ENCODE peak calls at places on chromosomes 16 and 17, in nine cellular contexts. E is H1, S is thyroid gland, B is heart left ventricle, R is body of pancreas, Z is esophagus squamous epithelium, N is ovary, U is IMR-90, F is Peyer's patch. M is an unnamed sample.

GRCh38 chr16:60329110-60329509 is 1595.0 kb upstream of the GOT2 start:
- DNase-seq in U (no peak), S (no peak), R (no peak), F (no peak), E (no peak), Z (no peak), B (no peak), N (no peak), M (no peak)

GRCh38 chr16:26987631-26988030 is 79.1 kb upstream of the C16orf82 start:
- DNase-seq in N (no peak), E (no peak), Z (no peak), S (no peak), R (no peak), B (no peak), F (no peak), U (peak; percentile 94), M (no peak)

GRCh38 chr16:54242199-54242598 is 44.4 kb downstream of the IRX3 start:
- DNase-seq in B (no peak), N (no peak), R (no peak), U (no peak), S (no peak), Z (no peak), E (peak; percentile 7), F (no peak), M (no peak)

GRCh38 chr17:10197362-10197720 is 1.1 kb downstream of the GAS7 start:
- DNase-seq in S (no peak), N (peak; percentile 29), R (no peak), F (no peak), E (no peak), B (no peak), U (no peak), Z (no peak), M (no peak)

GRCh38 chr16:882256-882655 is 81.7 kb upstream of the GNG13 start:
- DNase-seq in B (no peak), E (no peak), N (no peak), F (no peak), R (no peak), S (no peak), U (no peak), Z (no peak), M (no peak)

GRCh38 chr16:57446530-57447141 is 549 bp downstream of the CIAPIN1 start:
- DNase-seq in Z (no peak), E (no peak), B (no peak), F (no peak), S (peak; percentile 33), U (peak; percentile 4), R (peak; percentile 42), N (peak; percentile 49), M (peak; percentile 88)

GRCh38 chr16:64830653-64831052 is 291.2 kb downstream of the CDH11 start:
- DNase-seq in R (no peak), N (no peak), Z (no peak), S (no peak), U (peak; percentile 87), B (no peak), F (no peak), E (no peak), M (no peak)

GRCh38 chr16:82735176-82735575 is 108.4 kb downstream of the CDH13 start:
- DNase-seq in U (no peak), F (no peak), N (no peak), S (peak; percentile 42), R (no peak), B (no peak), Z (no peak), E (no peak), M (no peak)

GRCh38 chr17:82839617-82840292 is at the start of gene ZNF750:
- DNase-seq in R (no peak), F (no peak), U (no peak), Z (no peak), E (no peak), N (no peak), S (peak; percentile 77), B (no peak), M (no peak)

GRCh38 chr17:82837586-82838320 is 2.1 kb downstream of the ZNF750 start:
- DNase-seq in Z (no peak), R (no peak), B (no peak), S (peak; percentile 75), F (no peak), N (no peak), U (no peak), E (no peak), M (no peak)

GRCh38 chr17:82840431-82840831 is 609 bp upstream of the ZNF750 start:
- DNase-seq in R (no peak), Z (no peak), U (no peak), N (no peak), S (no peak), B (no peak), F (no peak), E (no peak), M (no peak)

GRCh38 chr17:82836823-82837357 is 2.9 kb downstream of the ZNF750 start:
- DNase-seq in R (no peak), E (no peak), Z (no peak), S (no peak), U (no peak), N (peak; percentile 44), B (no peak), F (no peak), M (no peak)

DNA sequence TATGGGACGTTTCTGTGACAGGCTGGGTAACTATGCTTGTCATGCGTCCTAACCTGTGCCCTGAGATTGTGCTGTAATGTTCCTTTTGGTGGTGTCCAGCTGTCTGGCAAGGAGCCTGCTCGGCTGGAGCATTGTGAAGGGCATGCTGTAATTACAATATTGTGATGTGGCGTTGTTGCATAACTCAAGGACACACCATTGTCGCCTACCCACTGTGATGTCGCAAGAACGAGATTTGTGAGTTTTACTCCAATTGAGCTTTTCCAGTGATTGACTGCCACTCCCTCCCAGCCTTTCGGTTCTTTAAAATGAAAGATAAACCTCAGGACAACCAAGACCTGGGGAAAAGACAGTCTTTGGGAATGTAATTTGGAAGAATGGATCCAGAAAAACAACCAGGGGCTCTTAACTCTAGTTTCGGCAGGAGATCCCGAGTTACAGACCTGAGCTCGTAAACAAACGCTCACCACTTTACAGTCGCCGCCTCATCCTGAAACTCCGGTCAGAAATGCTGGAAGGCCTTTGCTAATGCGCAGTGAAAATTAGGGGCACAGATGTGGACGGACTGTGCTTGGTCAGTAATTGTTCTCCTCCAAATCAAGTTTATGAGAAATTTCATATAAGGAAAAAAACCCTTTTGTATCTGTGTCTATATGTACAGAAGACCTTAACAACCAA is 1.3 kb downstream of the ZNF750 start:
- DNase-seq in B (no peak), F (no peak), R (peak; percentile 75), E (no peak), U (peak; percentile 17), S (peak; percentile 96), N (no peak), Z (no peak), M (no peak)
- TF ChIP-seq POLR2A in B (peak; percentile 5), F (no peak), R (no peak), E (no peak), U (no peak), S (no peak), N (no peak), Z (no peak), M (no peak)

DNA sequence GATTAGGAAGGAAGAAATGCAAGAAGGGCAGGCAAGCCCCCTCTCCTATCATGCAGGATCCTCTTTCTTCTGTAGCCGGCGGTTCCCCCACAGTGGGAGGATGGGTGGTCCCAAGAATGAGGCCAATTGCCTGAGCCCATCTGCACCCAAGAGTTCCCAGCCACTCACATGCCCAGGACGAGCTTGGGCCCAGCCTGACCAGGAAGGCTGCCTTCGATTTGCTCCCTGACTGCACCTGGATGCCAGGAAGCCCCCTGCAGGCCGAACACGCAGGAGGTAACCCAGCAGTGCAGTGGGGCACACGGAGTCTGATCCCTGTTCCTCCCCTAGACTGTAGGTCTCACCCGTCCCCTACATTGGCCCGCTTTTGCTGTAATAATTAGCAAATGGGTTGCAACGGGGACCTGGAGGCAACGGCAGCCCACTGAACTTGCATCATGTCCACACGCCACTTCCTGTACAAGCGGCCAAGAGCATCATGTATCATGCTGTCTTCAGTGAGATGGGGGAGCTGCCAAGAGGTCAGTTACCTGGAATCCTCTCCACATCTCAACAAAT is 67.5 kb downstream of the AMFR start:
- DNase-seq in Z (no peak), U (no peak), B (no peak), F (peak; percentile 45), S (peak; percentile 3), N (peak; percentile 21), R (no peak), E (no peak), M (peak; percentile 76)
- TF ChIP-seq CTCF in Z (no peak), U (no peak), B (no peak), F (no peak), S (no peak), N (no peak), R (no peak), E (peak; percentile 45), M (no peak)

DNA sequence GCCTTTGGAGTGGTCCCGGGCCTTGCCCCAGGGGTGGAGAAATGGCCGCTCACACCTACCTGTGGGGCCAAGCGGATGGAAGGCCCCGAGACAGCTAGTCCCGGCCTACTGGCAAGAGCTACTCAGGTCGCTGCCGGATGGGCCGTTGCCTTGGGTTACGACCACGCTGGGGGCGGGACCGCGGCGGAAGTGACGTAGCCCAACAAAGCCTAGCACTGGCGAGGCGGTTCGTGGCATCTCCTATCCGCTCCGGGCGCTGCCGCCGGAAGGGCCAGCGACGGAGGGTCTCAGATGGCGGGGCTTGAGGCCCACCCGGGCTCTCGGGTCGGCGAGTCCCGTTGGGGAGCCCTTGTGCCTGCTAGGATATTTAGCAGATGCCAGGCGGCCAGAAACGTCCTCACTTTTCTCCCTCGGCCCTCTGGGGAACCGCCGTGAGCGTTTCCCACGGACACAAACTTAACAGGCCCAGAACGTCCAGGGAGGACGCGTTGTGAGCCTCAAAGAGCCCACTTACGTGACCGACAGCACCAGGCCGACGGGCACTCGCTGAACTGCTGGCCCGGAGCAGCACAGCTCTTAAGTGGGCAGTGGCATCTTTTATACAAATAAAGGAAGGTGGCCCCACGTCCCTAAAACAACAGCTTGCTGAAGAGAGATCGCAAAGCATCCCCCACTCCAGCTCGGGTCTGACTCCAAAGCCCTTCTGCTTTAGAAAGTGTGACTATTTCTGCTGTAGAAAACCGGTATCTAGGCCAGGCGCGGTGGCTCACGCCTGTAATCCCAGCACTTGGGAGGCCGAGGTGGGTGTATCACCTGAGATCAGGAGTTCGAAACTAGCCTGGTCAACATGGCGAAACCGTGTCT is at the start of gene C16orf46:
- DNase-seq in N (peak; percentile 98), S (peak; percentile 98), E (peak; percentile 90), Z (peak; percentile 83), F (peak; percentile 99), U (peak; percentile 95), R (peak; percentile 98), B (peak; percentile 99), M (peak; percentile 97)
- TF ChIP-seq POLR2A in N (peak; percentile 95), S (peak; percentile 5), E (peak; percentile 94), Z (no peak), F (peak; percentile 69), U (peak; percentile 96), R (peak; percentile 89), B (peak; percentile 88), M (no peak)

DNA sequence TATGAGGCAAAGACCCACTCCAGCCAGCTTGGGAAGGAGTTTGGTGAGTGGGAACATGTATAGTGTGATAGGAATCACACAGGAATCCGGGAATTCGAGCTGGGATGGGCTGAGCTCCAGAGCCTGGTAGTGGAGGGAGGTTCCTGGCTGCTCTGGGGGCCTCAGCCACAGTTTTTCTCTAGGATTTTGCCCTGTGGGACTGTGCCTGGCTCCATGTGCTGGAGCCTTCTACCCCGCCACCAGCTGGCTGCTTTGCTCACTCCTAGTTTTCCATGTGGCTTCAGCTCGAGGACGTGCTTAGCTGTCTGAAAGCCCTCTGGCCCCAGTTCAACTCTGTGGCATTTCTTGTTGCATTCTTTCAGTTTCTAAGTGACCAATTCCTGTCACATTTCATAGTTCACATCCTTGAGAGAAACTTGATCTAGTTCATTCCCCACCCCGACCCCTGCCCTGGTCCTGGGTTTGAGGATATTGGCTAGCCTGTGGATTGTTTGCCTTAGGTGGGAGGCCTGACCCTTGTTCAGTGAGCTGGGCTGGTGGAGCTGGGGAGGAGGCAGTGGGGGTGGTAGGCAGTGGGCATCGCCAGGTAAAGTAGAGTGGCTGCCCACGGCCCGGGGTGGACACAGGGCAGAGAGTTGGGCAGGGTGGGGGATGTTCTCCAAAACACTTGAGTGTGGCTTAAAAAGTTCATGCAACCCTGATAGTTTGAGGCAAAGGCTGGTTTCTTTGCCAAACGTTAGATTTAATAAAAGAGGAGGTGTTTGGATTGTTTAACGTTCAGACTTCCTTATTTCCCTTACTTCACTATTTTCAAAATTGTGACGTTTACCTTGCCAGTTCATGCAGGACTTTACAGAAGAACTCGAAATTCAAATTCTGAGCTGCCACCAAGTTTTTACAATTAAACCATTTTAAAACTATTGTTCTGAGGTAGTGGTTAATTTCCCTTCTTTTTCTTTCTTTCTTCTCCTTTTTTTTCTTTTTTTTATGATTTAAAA is 5.2 kb downstream of the SEC14L1 start:
- DNase-seq in R (peak; percentile 74), S (peak; percentile 96), F (no peak), Z (no peak), N (no peak), E (no peak), B (peak; percentile 71), U (peak; percentile 76), M (peak; percentile 91)
- TF ChIP-seq CTCF in R (peak; percentile 21), S (peak; percentile 38), F (no peak), Z (no peak), N (no peak), E (peak; percentile 17), B (no peak), U (peak; percentile 31), M (no peak)

M was measured in lower leg skin.